ENCODE peak calls at places on chromosomes 6 and 20, in eight cellular contexts. One of them, this sample, is unnamed.

GRCh38 chr6:161107779-161108380 is 116.3 kb downstream of the MAP3K4 start:
- DNase-seq in AG09309: no peak
- DNase-seq in cardiac fibroblast: no peak
- DNase-seq in upper lobe of right lung: no peak
- DNase-seq in progenitor cell of endocrine pancreas: no peak
- DNase-seq in neural crest cell: no peak
- DNase-seq in AG04449: no peak
- DNase-seq in dorsolateral prefrontal cortex: no peak
- DNase-seq in this sample: no peak

GRCh38 chr6:24667378-24667803 is 514 bp downstream of the ACOT13 start:
- DNase-seq in AG09309: no peak
- DNase-seq in cardiac fibroblast: peak
- DNase-seq in upper lobe of right lung: no peak
- DNase-seq in progenitor cell of endocrine pancreas: no peak
- DNase-seq in neural crest cell: no peak
- DNase-seq in AG04449: no peak
- DNase-seq in dorsolateral prefrontal cortex: no peak
- DNase-seq in this sample: no peak

GRCh38 chr20:10419550-10420133 is 14.4 kb downstream of the MKKS start:
- DNase-seq in AG09309: no peak
- DNase-seq in cardiac fibroblast: no peak
- DNase-seq in upper lobe of right lung: no peak
- DNase-seq in progenitor cell of endocrine pancreas: no peak
- DNase-seq in neural crest cell: no peak
- DNase-seq in AG04449: no peak
- DNase-seq in dorsolateral prefrontal cortex: no peak
- DNase-seq in this sample: no peak

GRCh38 chr6:5173862-5174643 is 86.7 kb downstream of the LYRM4 start:
- DNase-seq in AG09309: no peak
- DNase-seq in cardiac fibroblast: no peak
- DNase-seq in upper lobe of right lung: no peak
- DNase-seq in progenitor cell of endocrine pancreas: no peak
- DNase-seq in neural crest cell: no peak
- DNase-seq in AG04449: no peak
- DNase-seq in dorsolateral prefrontal cortex: no peak
- DNase-seq in this sample: no peak

GRCh38 chr6:167495506-167496391 is 170.9 kb downstream of the TTLL2 start:
- DNase-seq in AG09309: no peak
- DNase-seq in cardiac fibroblast: no peak
- DNase-seq in upper lobe of right lung: peak
- DNase-seq in progenitor cell of endocrine pancreas: no peak
- DNase-seq in neural crest cell: no peak
- DNase-seq in AG04449: no peak
- DNase-seq in dorsolateral prefrontal cortex: peak
- DNase-seq in this sample: no peak

GRCh38 chr20:1509237-1509636 is 18.0 kb upstream of the SIRPB2 start:
- DNase-seq in AG09309: no peak
- DNase-seq in cardiac fibroblast: peak
- DNase-seq in upper lobe of right lung: no peak
- DNase-seq in progenitor cell of endocrine pancreas: no peak
- DNase-seq in neural crest cell: no peak
- DNase-seq in AG04449: no peak
- DNase-seq in dorsolateral prefrontal cortex: no peak
- DNase-seq in this sample: no peak

GRCh38 chr6:41379314-41379713 is 43.9 kb downstream of the NCR2 start:
- DNase-seq in AG09309: no peak
- DNase-seq in cardiac fibroblast: no peak
- DNase-seq in upper lobe of right lung: no peak
- DNase-seq in progenitor cell of endocrine pancreas: no peak
- DNase-seq in neural crest cell: no peak
- DNase-seq in AG04449: no peak
- DNase-seq in dorsolateral prefrontal cortex: no peak
- DNase-seq in this sample: no peak

GRCh38 chr6:170393807-170394399 is 87.3 kb downstream of the FAM120B start:
- DNase-seq in AG09309: no peak
- DNase-seq in cardiac fibroblast: no peak
- DNase-seq in upper lobe of right lung: no peak
- DNase-seq in progenitor cell of endocrine pancreas: no peak
- DNase-seq in neural crest cell: no peak
- DNase-seq in AG04449: no peak
- DNase-seq in dorsolateral prefrontal cortex: no peak
- DNase-seq in this sample: no peak

GRCh38 chr6:74606488-74607135 is 599.2 kb downstream of the COL12A1 start:
- DNase-seq in AG09309: peak
- DNase-seq in cardiac fibroblast: peak
- DNase-seq in upper lobe of right lung: no peak
- DNase-seq in progenitor cell of endocrine pancreas: no peak
- DNase-seq in neural crest cell: no peak
- DNase-seq in AG04449: peak
- DNase-seq in dorsolateral prefrontal cortex: no peak
- DNase-seq in this sample: no peak

GRCh38 chr20:37989601-37990001 is 43.7 kb downstream of the TTI1 start:
- DNase-seq in AG09309: no peak
- DNase-seq in cardiac fibroblast: no peak
- DNase-seq in upper lobe of right lung: peak
- DNase-seq in progenitor cell of endocrine pancreas: no peak
- DNase-seq in neural crest cell: no peak
- DNase-seq in AG04449: no peak
- DNase-seq in dorsolateral prefrontal cortex: no peak
- DNase-seq in this sample: no peak

GRCh38 chr6:139625998-139626975 is 251.8 kb upstream of the CITED2 start:
- DNase-seq in AG09309: no peak
- DNase-seq in cardiac fibroblast: peak
- DNase-seq in upper lobe of right lung: no peak
- DNase-seq in progenitor cell of endocrine pancreas: no peak
- DNase-seq in neural crest cell: no peak
- DNase-seq in AG04449: no peak
- DNase-seq in dorsolateral prefrontal cortex: no peak
- DNase-seq in this sample: no peak

GRCh38 chr6:33000053-33000452 is 9.3 kb downstream of the HLA-DOA start:
- DNase-seq in AG09309: no peak
- DNase-seq in cardiac fibroblast: no peak
- DNase-seq in upper lobe of right lung: no peak
- DNase-seq in progenitor cell of endocrine pancreas: no peak
- DNase-seq in neural crest cell: no peak
- DNase-seq in AG04449: no peak
- DNase-seq in dorsolateral prefrontal cortex: no peak
- DNase-seq in this sample: no peak

GRCh38 chr20:43844778-43845614 is 69.7 kb upstream of the TOX2 start:
- DNase-seq in AG09309: peak
- DNase-seq in cardiac fibroblast: peak
- DNase-seq in upper lobe of right lung: no peak
- DNase-seq in progenitor cell of endocrine pancreas: no peak
- DNase-seq in neural crest cell: no peak
- DNase-seq in AG04449: peak
- DNase-seq in dorsolateral prefrontal cortex: no peak
- DNase-seq in this sample: no peak
- TF ChIP-seq CTCF in AG09309: peak
- TF ChIP-seq CTCF in cardiac fibroblast: peak
- TF ChIP-seq CTCF in upper lobe of right lung: peak
- TF ChIP-seq CTCF in progenitor cell of endocrine pancreas: no peak
- TF ChIP-seq CTCF in neural crest cell: no peak
- TF ChIP-seq CTCF in AG04449: peak
- TF ChIP-seq CTCF in dorsolateral prefrontal cortex: no peak
- TF ChIP-seq CTCF in this sample: no peak

GRCh38 chr6:128370072-128370471 is 150.3 kb downstream of the PTPRK start:
- DNase-seq in AG09309: peak
- DNase-seq in cardiac fibroblast: peak
- DNase-seq in upper lobe of right lung: no peak
- DNase-seq in progenitor cell of endocrine pancreas: no peak
- DNase-seq in neural crest cell: no peak
- DNase-seq in AG04449: peak
- DNase-seq in dorsolateral prefrontal cortex: no peak
- DNase-seq in this sample: no peak
- TF ChIP-seq CTCF in AG09309: peak
- TF ChIP-seq CTCF in cardiac fibroblast: no peak
- TF ChIP-seq CTCF in upper lobe of right lung: no peak
- TF ChIP-seq CTCF in progenitor cell of endocrine pancreas: no peak
- TF ChIP-seq CTCF in neural crest cell: no peak
- TF ChIP-seq CTCF in AG04449: no peak
- TF ChIP-seq CTCF in dorsolateral prefrontal cortex: no peak
- TF ChIP-seq CTCF in this sample: no peak

GRCh38 chr6:102085257-102085656 is 691.7 kb downstream of the GRIK2 start:
- DNase-seq in AG09309: no peak
- DNase-seq in cardiac fibroblast: no peak
- DNase-seq in upper lobe of right lung: no peak
- DNase-seq in progenitor cell of endocrine pancreas: no peak
- DNase-seq in neural crest cell: no peak
- DNase-seq in AG04449: no peak
- DNase-seq in dorsolateral prefrontal cortex: no peak
- DNase-seq in this sample: no peak
- TF ChIP-seq CTCF in AG09309: no peak
- TF ChIP-seq CTCF in cardiac fibroblast: no peak
- TF ChIP-seq CTCF in upper lobe of right lung: no peak
- TF ChIP-seq CTCF in progenitor cell of endocrine pancreas: no peak
- TF ChIP-seq CTCF in neural crest cell: no peak
- TF ChIP-seq CTCF in AG04449: no peak
- TF ChIP-seq CTCF in dorsolateral prefrontal cortex: no peak
- TF ChIP-seq CTCF in this sample: no peak

DNA sequence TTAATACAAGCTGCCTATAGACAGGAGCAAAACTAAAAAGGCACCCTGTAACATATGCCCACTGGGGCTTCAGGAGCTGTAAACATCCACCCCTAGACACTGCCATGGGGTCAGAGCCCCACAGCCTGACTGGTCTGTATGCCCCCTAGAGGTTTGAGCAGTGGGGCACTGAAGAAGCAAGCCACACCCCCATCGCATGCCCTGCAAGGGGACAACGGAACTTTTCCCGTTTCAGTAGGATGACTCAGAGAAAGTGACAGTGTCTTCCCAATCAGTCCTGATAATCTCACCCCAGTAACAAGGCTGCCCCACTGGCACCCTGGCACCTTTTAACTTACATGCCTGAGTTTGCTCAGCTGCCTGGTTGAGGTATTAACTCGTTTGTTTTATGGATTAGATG is 35.9 kb downstream of the BEND3 start:
- DNase-seq in AG09309: no peak
- DNase-seq in cardiac fibroblast: no peak
- DNase-seq in upper lobe of right lung: no peak
- DNase-seq in progenitor cell of endocrine pancreas: no peak
- DNase-seq in neural crest cell: no peak
- DNase-seq in AG04449: no peak
- DNase-seq in dorsolateral prefrontal cortex: no peak
- DNase-seq in this sample: no peak
- TF ChIP-seq CTCF in AG09309: no peak
- TF ChIP-seq CTCF in cardiac fibroblast: no peak
- TF ChIP-seq CTCF in upper lobe of right lung: no peak
- TF ChIP-seq CTCF in progenitor cell of endocrine pancreas: no peak
- TF ChIP-seq CTCF in neural crest cell: no peak
- TF ChIP-seq CTCF in AG04449: no peak
- TF ChIP-seq CTCF in dorsolateral prefrontal cortex: no peak
- TF ChIP-seq CTCF in this sample: no peak